ENCODE peak calls at places on chromosomes 7 and 10, in four cellular contexts. One of them, this sample, is unnamed.

GRCh38 chr7:73397936-73398335 is 35.6 kb upstream of the FZD9 start:
- DNase-seq in aorta: no peak
- DNase-seq in HCT116: no peak
- DNase-seq in IMR-90: no peak
- DNase-seq in this sample: no peak

GRCh38 chr7:75943864-75944263 is 28.9 kb downstream of the POR start:
- DNase-seq in aorta: no peak
- DNase-seq in HCT116: peak; percentile 73
- DNase-seq in IMR-90: peak; percentile 65
- DNase-seq in this sample: peak; percentile 79

GRCh38 chr10:122417667-122418066 is 36.8 kb upstream of the ARMS2 start:
- DNase-seq in HCT116: no peak
- DNase-seq in aorta: no peak
- DNase-seq in IMR-90: no peak
- DNase-seq in this sample: no peak

GRCh38 chr7:13981070-13981469 is 8.4 kb downstream of the ETV1 start:
- DNase-seq in HCT116: peak; percentile 86
- DNase-seq in IMR-90: peak; percentile 98
- DNase-seq in aorta: no peak
- DNase-seq in this sample: no peak

GRCh38 chr10:92242910-92243671 is 47.8 kb downstream of the CPEB3 start:
- DNase-seq in aorta: no peak
- DNase-seq in HCT116: peak; percentile 58
- DNase-seq in IMR-90: peak; percentile 64
- DNase-seq in this sample: no peak

GRCh38 chr7:150381785-150382122 is 2.6 kb downstream of the ZNF775 start:
- DNase-seq in aorta: no peak
- DNase-seq in IMR-90: no peak
- DNase-seq in HCT116: no peak
- DNase-seq in this sample: no peak

GRCh38 chr10:86536294-86536861 is 14.8 kb upstream of the WAPL start:
- DNase-seq in aorta: no peak
- DNase-seq in HCT116: no peak
- DNase-seq in IMR-90: no peak
- DNase-seq in this sample: no peak

GRCh38 chr10:72086466-72087391 is 1.6 kb downstream of the SPOCK2 start:
- DNase-seq in aorta: no peak
- DNase-seq in HCT116: no peak
- DNase-seq in IMR-90: peak; percentile 19
- DNase-seq in this sample: peak; percentile 48

GRCh38 chr7:155536451-155536850 is 9.9 kb downstream of the CNPY1 start:
- DNase-seq in HCT116: no peak
- DNase-seq in IMR-90: no peak
- DNase-seq in aorta: peak; percentile 54
- DNase-seq in this sample: no peak

GRCh38 chr10:32937824-32938482 is 20.1 kb downstream of the ITGB1 start:
- DNase-seq in HCT116: no peak
- DNase-seq in aorta: no peak
- DNase-seq in IMR-90: peak; percentile 64
- DNase-seq in this sample: no peak

DNA sequence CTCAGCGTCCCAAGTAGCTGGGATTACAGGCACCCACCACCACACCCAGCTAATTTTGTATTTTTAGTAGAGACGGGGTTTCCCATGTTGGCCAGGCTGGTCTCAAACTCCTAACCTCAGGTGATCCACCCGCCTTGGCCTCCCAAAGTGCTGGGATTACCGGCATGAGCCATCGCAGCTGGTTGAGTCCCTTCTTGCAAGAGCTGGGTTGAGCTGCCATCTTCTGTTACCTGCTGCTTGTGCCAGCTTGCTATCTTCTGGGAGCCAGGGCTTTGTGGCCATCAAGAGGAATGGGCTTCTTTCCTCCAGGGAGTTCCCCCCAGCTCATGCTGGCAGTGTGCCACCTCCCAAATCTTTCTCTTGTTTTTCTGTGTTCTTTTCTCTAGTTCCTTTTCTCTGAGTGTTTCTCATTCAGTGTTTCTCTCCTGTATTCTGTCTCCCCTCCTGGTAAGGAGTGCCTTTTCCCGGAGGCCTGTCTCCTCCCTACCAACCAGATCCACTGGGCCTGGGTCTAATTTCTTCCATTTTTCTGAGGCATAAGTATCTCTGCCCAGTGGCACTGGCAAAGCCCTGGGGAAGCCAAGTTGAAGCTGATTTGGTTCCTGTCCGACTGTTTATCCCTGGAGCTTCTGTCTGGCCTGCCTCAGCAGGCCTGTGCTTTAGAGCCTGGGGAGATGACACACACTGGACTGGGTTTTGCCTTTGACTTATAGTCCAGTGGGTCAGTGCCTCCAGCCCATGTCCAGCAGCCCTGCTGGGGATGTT is 3.7 kb downstream of the DBNL start:
- DNase-seq in HCT116: no peak
- DNase-seq in aorta: peak; percentile 26
- DNase-seq in IMR-90: no peak
- DNase-seq in this sample: no peak
- H3K4me1 ChIP-seq in HCT116: peaks cover 18% of the 10 kb centered on the region
- H3K4me1 ChIP-seq in aorta: no peaks in the 10 kb centered on the region
- H3K4me1 ChIP-seq in IMR-90: peaks cover 8% of the 10 kb centered on the region
- H3K4me1 ChIP-seq in this sample: no peaks in the 10 kb centered on the region

DNA sequence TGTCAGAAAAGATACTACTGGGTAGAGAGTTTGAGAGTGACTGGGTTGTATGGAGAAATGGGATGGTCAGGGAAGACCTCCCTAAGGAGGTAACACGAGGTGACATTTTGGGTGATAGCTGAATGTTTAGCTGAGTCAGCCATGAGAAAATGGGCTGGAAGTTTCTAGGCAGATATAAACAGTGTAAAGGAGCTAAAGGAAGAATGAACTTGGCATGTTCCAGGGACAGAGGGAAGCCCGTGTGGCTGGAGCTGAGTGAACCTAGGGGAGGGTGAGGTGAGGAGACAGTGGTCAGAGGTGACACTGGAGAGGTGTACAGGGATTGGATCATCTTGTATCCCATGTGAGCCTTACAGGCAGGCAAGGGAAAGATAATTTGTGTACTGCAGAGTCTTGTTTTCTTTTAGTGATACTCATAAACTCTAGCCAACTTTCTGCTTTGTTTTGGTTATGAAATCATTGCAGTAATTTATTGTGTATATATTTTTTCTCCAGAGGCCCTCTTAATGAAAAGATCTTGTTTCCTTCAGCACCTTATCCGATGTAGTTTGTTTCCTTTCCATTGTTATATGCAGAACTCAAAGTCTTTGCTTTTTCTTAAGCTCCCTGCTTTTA is 1.8 kb downstream of the STARD3NL start:
- DNase-seq in aorta: no peak
- DNase-seq in HCT116: no peak
- DNase-seq in IMR-90: peak; percentile 37
- DNase-seq in this sample: no peak
- H3K4me3 ChIP-seq in aorta: no peak overlapping the region
- H3K4me3 ChIP-seq in HCT116: no peak overlapping the region
- H3K4me3 ChIP-seq in IMR-90: peak overlapping the region; percentile 10
- H3K4me3 ChIP-seq in this sample: no peak overlapping the region

GRCh38 chr7:94657771-94658693 is 2.1 kb upstream of the SGCE start:
- DNase-seq in aorta: peak; percentile 95
- DNase-seq in HCT116: peak; percentile 92
- DNase-seq in IMR-90: peak; percentile 90
- DNase-seq in this sample: peak; percentile 96
- H3K27ac ChIP-seq in aorta: no peak overlapping the region
- H3K27ac ChIP-seq in HCT116: no peak overlapping the region
- H3K27ac ChIP-seq in IMR-90: no peak overlapping the region
- H3K27ac ChIP-seq in this sample: peak overlapping the region; percentile 33

GRCh38 chr10:118342638-118343020 is 505 bp upstream of the FAM204A start:
- DNase-seq in IMR-90: no peak
- DNase-seq in aorta: no peak
- DNase-seq in HCT116: no peak
- DNase-seq in this sample: no peak
- H3K4me1 ChIP-seq in IMR-90: no peaks in the 10 kb centered on the region
- H3K4me1 ChIP-seq in aorta: peaks cover 3% of the 10 kb centered on the region
- H3K4me1 ChIP-seq in HCT116: peaks cover 15% of the 10 kb centered on the region
- H3K4me1 ChIP-seq in this sample: peaks cover 16% of the 10 kb centered on the region

GRCh38 chr10:88291289-88292184 is 291.6 kb downstream of the RNLS start:
- DNase-seq in IMR-90: peak; percentile 41
- DNase-seq in HCT116: no peak
- DNase-seq in aorta: no peak
- DNase-seq in this sample: no peak
- H3K4me3 ChIP-seq in IMR-90: no peak overlapping the region
- H3K4me3 ChIP-seq in HCT116: no peak overlapping the region
- H3K4me3 ChIP-seq in aorta: no peak overlapping the region
- H3K4me3 ChIP-seq in this sample: no peak overlapping the region

GRCh38 chr7:85940798-85941197 is 702.9 kb upstream of the GRM3 start:
- DNase-seq in aorta: no peak
- DNase-seq in IMR-90: no peak
- DNase-seq in HCT116: no peak
- DNase-seq in this sample: no peak
- H3K27ac ChIP-seq in aorta: no peak overlapping the region
- H3K27ac ChIP-seq in IMR-90: no peak overlapping the region
- H3K27ac ChIP-seq in HCT116: no peak overlapping the region
- H3K27ac ChIP-seq in this sample: no peak overlapping the region

GRCh38 chr10:29860159-29860558 is 199.2 kb downstream of the JCAD start:
- DNase-seq in IMR-90: peak; percentile 12
- DNase-seq in HCT116: no peak
- DNase-seq in aorta: no peak
- DNase-seq in this sample: no peak
- H3K4me1 ChIP-seq in IMR-90: peaks cover 9% of the 10 kb centered on the region
- H3K4me1 ChIP-seq in HCT116: peaks cover 39% of the 10 kb centered on the region
- H3K4me1 ChIP-seq in aorta: no peaks in the 10 kb centered on the region
- H3K4me1 ChIP-seq in this sample: peaks cover 31% of the 10 kb centered on the region

GRCh38 chr7:95434501-95435421 is at the start of gene PON2:
- DNase-seq in aorta: peak; percentile 93
- DNase-seq in IMR-90: peak; percentile 72
- DNase-seq in HCT116: peak; percentile 57
- DNase-seq in this sample: peak; percentile 56

GRCh38 chr7:95432606-95433005 is 2.2 kb downstream of the PON2 start:
- DNase-seq in IMR-90: no peak
- DNase-seq in HCT116: no peak
- DNase-seq in aorta: no peak
- DNase-seq in this sample: no peak

GRCh38 chr7:95433129-95433528 is 1.7 kb downstream of the PON2 start:
- DNase-seq in HCT116: no peak
- DNase-seq in aorta: no peak
- DNase-seq in IMR-90: no peak
- DNase-seq in this sample: no peak

GRCh38 chr7:95435422-95435780 is 573 bp upstream of the PON2 start:
- DNase-seq in IMR-90: no peak
- DNase-seq in HCT116: no peak
- DNase-seq in aorta: no peak
- DNase-seq in this sample: no peak

GRCh38 chr7:95433952-95434351 is 876 bp downstream of the PON2 start:
- DNase-seq in IMR-90: no peak
- DNase-seq in HCT116: no peak
- DNase-seq in aorta: no peak
- DNase-seq in this sample: no peak
- H3K4me3 ChIP-seq in IMR-90: peak overlapping the region; percentile 86
- H3K4me3 ChIP-seq in HCT116: peak overlapping the region; percentile 60
- H3K4me3 ChIP-seq in aorta: no peak overlapping the region
- H3K4me3 ChIP-seq in this sample: peak overlapping the region; percentile 56

GRCh38 chr10:102781921-102782542 is 38.3 kb downstream of the WBP1L start:
- DNase-seq in HCT116: no peak
- DNase-seq in IMR-90: peak; percentile 65
- DNase-seq in aorta: no peak
- DNase-seq in this sample: no peak

GRCh38 chr10:102782698-102783540 is 39.2 kb downstream of the WBP1L start:
- DNase-seq in HCT116: no peak
- DNase-seq in aorta: peak; percentile 91
- DNase-seq in IMR-90: peak; percentile 95
- DNase-seq in this sample: no peak

GRCh38 chr10:102785818-102786217 is 42.1 kb downstream of the WBP1L start:
- DNase-seq in HCT116: no peak
- DNase-seq in aorta: no peak
- DNase-seq in IMR-90: peak; percentile 23
- DNase-seq in this sample: no peak

GRCh38 chr10:102781089-102781920 is 37.6 kb downstream of the WBP1L start:
- DNase-seq in aorta: no peak
- DNase-seq in HCT116: no peak
- DNase-seq in IMR-90: no peak
- DNase-seq in this sample: no peak

GRCh38 chr10:102783541-102783930 is 39.8 kb downstream of the WBP1L start:
- DNase-seq in IMR-90: no peak
- DNase-seq in aorta: no peak
- DNase-seq in HCT116: no peak
- DNase-seq in this sample: no peak
- H3K27ac ChIP-seq in IMR-90: no peak overlapping the region
- H3K27ac ChIP-seq in aorta: peak overlapping the region; percentile 95
- H3K27ac ChIP-seq in HCT116: no peak overlapping the region
- H3K27ac ChIP-seq in this sample: peak overlapping the region; percentile 73

GRCh38 chr7:134903073-134903790 is 83.1 kb upstream of the AGBL3 start:
- DNase-seq in IMR-90: no peak
- DNase-seq in aorta: no peak
- DNase-seq in HCT116: no peak
- DNase-seq in this sample: no peak
- H3K4me1 ChIP-seq in IMR-90: peaks cover 32% of the 10 kb centered on the region
- H3K4me1 ChIP-seq in aorta: peaks cover 14% of the 10 kb centered on the region
- H3K4me1 ChIP-seq in HCT116: peaks cover 35% of the 10 kb centered on the region
- H3K4me1 ChIP-seq in this sample: peaks cover 31% of the 10 kb centered on the region

This sample was measured in RWPE2.